ENCODE peak calls at places on chromosomes 1 and 21, in eight cellular contexts. W is NCI-H1694 treated with DMSO at 0.1 percent for 48 hours; X is MV-4-11; S is activated T-helper 1 cell treated with Interleukin-2 at 50 U/mL for 16 hours; K is iris pigment epithelial cell; E is putamen; H is mesendoderm; Y is CD4-positive, alpha-beta T cell. G is an unnamed sample.

GRCh38 chr1:209642817-209643216 is 9.4 kb downstream of the LAMB3 start:
- DNase-seq in X (no peak), K (no peak), W (no peak), E (no peak), Y (no peak), S (no peak), H (no peak), G (no peak)

GRCh38 chr1:179881642-179882252 is 338 bp upstream of the TOR1AIP1 start:
- DNase-seq in K (peak), S (no peak), E (peak), Y (no peak), H (peak), X (no peak), W (no peak), G (no peak)

GRCh38 chr1:61392417-61393242 is 310.3 kb downstream of the NFIA start:
- DNase-seq in E (no peak), X (no peak), S (no peak), H (no peak), K (no peak), Y (no peak), W (no peak), G (no peak)

GRCh38 chr1:234781241-234782056 is 171.5 kb upstream of the IRF2BP2 start:
- DNase-seq in W (no peak), K (no peak), S (no peak), H (no peak), E (no peak), X (peak), Y (no peak), G (no peak)

GRCh38 chr1:173210273-173210672 is 3.1 kb upstream of the TNFSF4 start:
- DNase-seq in H (no peak), K (no peak), S (no peak), X (no peak), Y (no peak), E (no peak), W (no peak), G (no peak)

GRCh38 chr1:97925161-97925560 is 4.3 kb upstream of the DPYD start:
- DNase-seq in K (no peak), W (peak), E (no peak), X (no peak), S (no peak), Y (no peak), H (peak), G (no peak)

GRCh38 chr1:70978623-70979022 is 69.0 kb downstream of the PTGER3 start:
- DNase-seq in W (no peak), X (peak), Y (no peak), H (no peak), K (no peak), E (no peak), S (no peak), G (no peak)

GRCh38 chr1:5222626-5223025 is 568.2 kb downstream of the AJAP1 start:
- DNase-seq in X (no peak), K (no peak), Y (no peak), E (no peak), H (no peak), W (no peak), S (no peak), G (no peak)

GRCh38 chr1:16167331-16168143 is 11.7 kb upstream of the EPHA2 start:
- DNase-seq in K (peak), E (no peak), S (peak), X (no peak), W (no peak), Y (peak), H (peak), G (peak)

GRCh38 chr21:42513151-42513984 is at the start of gene SLC37A1:
- DNase-seq in H (no peak), Y (no peak), S (peak), K (no peak), X (no peak), W (no peak), E (no peak), G (no peak)

GRCh38 chr1:67060811-67061218 is 6.9 kb upstream of the SLC35D1 start:
- DNase-seq in H (peak), E (no peak), Y (no peak), W (no peak), X (peak), K (peak), S (no peak), G (no peak)

GRCh38 chr21:17537299-17537698 is 24.5 kb downstream of the CXADR start:
- DNase-seq in Y (no peak), H (peak), E (no peak), S (no peak), W (no peak), X (peak), K (peak), G (no peak)

GRCh38 chr21:28018213-28018612 is 974.5 kb downstream of the LTN1 start:
- DNase-seq in W (no peak), S (no peak), K (no peak), H (no peak), E (no peak), Y (no peak), X (no peak), G (no peak)

GRCh38 chr1:37673920-37674319 is 18.4 kb upstream of the CDCA8 start:
- DNase-seq in K (no peak), Y (peak), W (no peak), E (no peak), X (peak), S (peak), H (no peak), G (no peak)

GRCh38 chr1:3030663-3031381 is 9.6 kb downstream of the ACTRT2 start:
- DNase-seq in E (peak), Y (no peak), K (no peak), X (no peak), W (no peak), H (no peak), S (no peak), G (no peak)

GRCh38 chr1:153357076-153357852 is 390 bp upstream of the S100A9 start:
- DNase-seq in Y (no peak), X (peak), E (no peak), S (no peak), H (no peak), K (no peak), W (no peak), G (no peak)

GRCh38 chr1:18256318-18257235 is 149.0 kb downstream of the IGSF21 start:
- DNase-seq in K (peak), S (no peak), X (peak), Y (no peak), W (no peak), E (no peak), H (peak), G (peak)

GRCh38 chr1:94095112-94095637 is 25.8 kb downstream of the ABCA4 start:
- DNase-seq in E (peak), H (no peak), X (no peak), K (peak), S (no peak), W (peak), Y (no peak), G (no peak)

GRCh38 chr1:43313771-43314170 is 13.0 kb downstream of the TIE1 start:
- DNase-seq in W (no peak), Y (no peak), K (no peak), X (no peak), H (no peak), S (no peak), E (no peak), G (no peak)

GRCh38 chr1:48036693-48037386 is 39.7 kb upstream of the TRABD2B start:
- DNase-seq in X (no peak), Y (no peak), S (no peak), E (no peak), K (peak), H (peak), W (no peak), G (no peak)

GRCh38 chr1:63728611-63729226 is 45.1 kb upstream of the ROR1 start:
- DNase-seq in K (no peak), S (no peak), E (no peak), H (peak), Y (no peak), X (no peak), W (no peak), G (no peak)

GRCh38 chr21:31801551-31802234 is 69.8 kb upstream of the SCAF4 start:
- DNase-seq in E (no peak), Y (no peak), H (no peak), K (no peak), S (no peak), X (no peak), W (peak), G (no peak)

GRCh38 chr1:54663723-54664122 is 22.1 kb downstream of the MROH7 start:
- DNase-seq in S (no peak), H (no peak), X (no peak), Y (no peak), W (no peak), K (no peak), E (no peak), G (no peak)